ENCODE peak calls at places on chromosome 20, in six cellular contexts. R is GM12878, Z is K562, T is A549, S is endothelial cell of umbilical vein, C is NB4. N is an unnamed sample.

GRCh38 chr20:46348972-46349741 is 40.9 kb upstream of the CDH22 start:
- DNase-seq in C (peak), S (peak), R (no peak), T (peak), Z (peak), N (peak)

GRCh38 chr20:34771680-34772081 is 53.8 kb downstream of the NCOA6 start:
- DNase-seq in R (no peak), Z (no peak), T (no peak), C (no peak), S (no peak), N (no peak)

GRCh38 chr20:64035066-64035932 is 683 bp upstream of the C20orf204 start:
- DNase-seq in C (no peak), R (peak), T (no peak), Z (no peak), S (no peak), N (no peak)

GRCh38 chr20:47029845-47030244 is 135.2 kb downstream of the EYA2 start:
- DNase-seq in R (no peak), S (no peak), C (no peak), T (no peak), Z (no peak), N (no peak)

GRCh38 chr20:5977223-5977622 is 26.8 kb downstream of the MCM8 start:
- DNase-seq in Z (no peak), T (no peak), S (no peak), R (no peak), C (no peak), N (no peak)

GRCh38 chr20:35568645-35569044 is 26.8 kb downstream of the ERGIC3 start:
- DNase-seq in Z (peak), C (peak), T (peak), R (no peak), S (no peak), N (peak)

GRCh38 chr20:34553366-34553867 is 5.1 kb upstream of the MAP1LC3A start:
- DNase-seq in R (no peak), Z (peak), T (no peak), C (no peak), S (no peak), N (no peak)

GRCh38 chr20:38395165-38395564 is 40.0 kb downstream of the SNHG17 start:
- DNase-seq in S (no peak), T (no peak), R (no peak), C (no peak), Z (no peak), N (no peak)

GRCh38 chr20:8647868-8648495 is 420.9 kb upstream of the PLCB4 start:
- DNase-seq in T (no peak), C (peak), Z (no peak), R (no peak), S (no peak), N (no peak)

GRCh38 chr20:39042279-39043150 is 80.4 kb downstream of the DHX35 start:
- DNase-seq in R (no peak), C (no peak), S (no peak), Z (no peak), T (no peak), N (no peak)

GRCh38 chr20:33914871-33915270 is 78.8 kb upstream of the RALY start:
- DNase-seq in C (no peak), S (peak), Z (no peak), T (peak), R (no peak), N (peak)

GRCh38 chr20:4973330-4974097 is 27.8 kb downstream of the SLC23A2 start:
- DNase-seq in R (peak), C (peak), Z (no peak), T (peak), S (peak), N (peak)

GRCh38 chr20:53943522-53944291 is 126.7 kb downstream of the BCAS1 start:
- DNase-seq in C (peak), R (no peak), S (peak), Z (peak), T (peak), N (peak)

GRCh38 chr20:21719592-21720214 is 14.2 kb downstream of the PAX1 start:
- DNase-seq in S (peak), Z (peak), T (peak), C (peak), R (peak), N (peak)
- TF ChIP-seq MYC in S (no peak), Z (no peak), T (no peak), C (no peak), R (no peak), N (no peak)

GRCh38 chr20:59783020-59784010 is 150.1 kb downstream of the SYCP2 start:
- DNase-seq in Z (peak), T (peak), C (peak), S (peak), R (no peak), N (peak)

GRCh38 chr20:59785986-59786753 is 147.3 kb downstream of the SYCP2 start:
- DNase-seq in R (no peak), C (peak), T (no peak), Z (no peak), S (no peak), N (no peak)

GRCh38 chr20:59787186-59787890 is 146.1 kb downstream of the SYCP2 start:
- DNase-seq in C (peak), R (no peak), Z (no peak), T (no peak), S (no peak), N (no peak)

GRCh38 chr20:59785118-59785959 is 148.1 kb downstream of the SYCP2 start:
- DNase-seq in R (no peak), T (no peak), S (no peak), Z (no peak), C (no peak), N (no peak)

GRCh38 chr20:59784365-59785117 is 148.9 kb downstream of the SYCP2 start:
- DNase-seq in Z (no peak), T (no peak), C (no peak), S (no peak), R (no peak), N (no peak)
- TF ChIP-seq MYC in Z (no peak), T (no peak), C (no peak), S (no peak), R (no peak), N (no peak)

DNA sequence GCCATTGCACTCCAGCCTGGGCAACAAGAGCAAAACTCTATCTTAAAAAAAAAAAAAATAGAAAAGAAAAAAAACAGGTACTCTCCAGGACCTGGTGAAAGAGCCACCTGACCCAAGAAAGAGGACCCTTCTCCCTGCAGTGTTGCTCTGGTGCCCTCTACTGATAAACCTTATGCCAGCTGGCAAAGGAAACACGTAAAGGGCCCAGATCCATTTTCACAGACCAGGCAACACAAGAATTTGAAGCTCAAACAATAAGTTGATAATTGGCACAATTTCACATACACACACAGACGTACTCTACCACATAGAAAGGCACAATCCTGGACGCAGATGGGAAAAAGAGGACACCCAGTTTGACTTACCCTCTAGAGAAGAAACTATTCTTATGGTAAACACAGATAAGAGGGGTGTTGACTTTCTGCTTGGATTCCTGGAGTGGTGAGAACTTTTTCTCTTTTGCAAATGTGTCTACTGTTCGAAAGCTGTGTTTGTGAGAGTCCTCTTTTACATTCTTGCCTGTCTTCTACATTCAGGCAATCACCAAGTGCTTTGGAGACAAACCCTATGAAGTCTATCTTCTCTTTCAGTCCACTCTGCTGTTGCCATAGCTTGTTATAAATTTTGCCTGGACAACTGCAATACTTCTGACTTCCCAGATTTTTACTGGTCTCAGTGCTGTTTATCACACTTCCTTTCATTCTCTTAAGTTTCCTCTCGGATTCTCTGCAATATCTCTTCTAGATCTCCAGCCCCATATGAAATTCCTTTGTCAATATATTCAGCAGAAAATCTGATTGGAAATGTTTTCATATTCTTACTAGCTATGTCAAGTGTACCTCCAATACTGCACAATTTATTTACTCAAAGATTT is 6.4 kb upstream of the SNRPB start:
- DNase-seq in C (peak), T (no peak), R (no peak), Z (no peak), S (peak), N (peak)
- TF ChIP-seq MYC in C (no peak), T (no peak), R (no peak), Z (no peak), S (no peak), N (no peak)

GRCh38 chr20:59820204-59821041 is 113.0 kb downstream of the SYCP2 start:
- DNase-seq in C (no peak), T (no peak), Z (no peak), S (no peak), R (no peak), N (no peak)
- TF ChIP-seq MYC in C (no peak), T (no peak), Z (no peak), S (no peak), R (no peak), N (no peak)

GRCh38 chr20:17858450-17859001 is 110.1 kb downstream of the SNX5 start:
- DNase-seq in R (no peak), S (no peak), Z (no peak), T (no peak), C (no peak), N (no peak)

GRCh38 chr20:17859616-17860232 is 108.9 kb downstream of the SNX5 start:
- DNase-seq in T (no peak), R (no peak), S (no peak), Z (no peak), C (no peak), N (no peak)

GRCh38 chr20:17857639-17858449 is 110.8 kb downstream of the SNX5 start:
- DNase-seq in Z (no peak), R (no peak), T (no peak), S (no peak), C (no peak), N (no peak)

GRCh38 chr20:17860306-17861197 is 108.0 kb downstream of the SNX5 start:
- DNase-seq in Z (no peak), C (no peak), R (no peak), T (no peak), S (no peak), N (no peak)

GRCh38 chr20:17859002-17859615 is 109.5 kb downstream of the SNX5 start:
- DNase-seq in R (peak), C (no peak), Z (no peak), T (no peak), S (no peak), N (peak)
- TF ChIP-seq MYC in R (no peak), C (no peak), Z (no peak), T (no peak), S (no peak), N (peak)

GRCh38 chr20:44009679-44009992 is 95.0 kb downstream of the TOX2 start:
- DNase-seq in T (no peak), S (no peak), Z (no peak), C (no peak), R (no peak), N (no peak)

GRCh38 chr20:44011251-44011940 is 96.7 kb downstream of the TOX2 start:
- DNase-seq in S (no peak), T (no peak), C (no peak), Z (no peak), R (no peak), N (no peak)

GRCh38 chr20:44010162-44010704 is 95.6 kb downstream of the TOX2 start:
- DNase-seq in C (peak), T (no peak), R (no peak), S (no peak), Z (peak), N (no peak)

GRCh38 chr20:44014807-44015732 is 100.4 kb downstream of the TOX2 start:
- DNase-seq in S (peak), R (no peak), C (no peak), T (no peak), Z (no peak), N (no peak)

GRCh38 chr20:44012466-44013226 is 98.0 kb downstream of the TOX2 start:
- DNase-seq in T (no peak), S (no peak), Z (no peak), C (no peak), R (no peak), N (no peak)
- TF ChIP-seq MYC in T (no peak), S (no peak), Z (no peak), C (no peak), R (no peak), N (no peak)

GRCh38 chr20:61048292-61048691 is 203.8 kb upstream of the CDH4 start:
- DNase-seq in S (no peak), T (no peak), R (no peak), Z (no peak), C (no peak), N (no peak)
- TF ChIP-seq MYC in S (no peak), T (no peak), R (no peak), Z (no peak), C (no peak), N (no peak)

N was measured in HepG2.